ENCODE peak calls at places on chromosomes 1 and 21, in four cellular contexts. H is HEK293T, J is HepG2, M is K562. A is an unnamed sample.

GRCh38 chr1:106746448-106747085 is 309.9 kb upstream of the PRMT6 start:
- DNase-seq in H (no peak), J (no peak), M (no peak), A (no peak)

GRCh38 chr1:87284456-87285240 is 44.0 kb upstream of the LMO4 start:
- DNase-seq in H (no peak), J (no peak), M (peak; percentile 17), A (no peak)

GRCh38 chr1:84847253-84848247 is 45.5 kb downstream of the LPAR3 start:
- DNase-seq in H (peak; percentile 51), J (peak; percentile 25), M (no peak), A (no peak)

GRCh38 chr21:32256873-32257620 is 21.8 kb downstream of the MIS18A start:
- DNase-seq in H (no peak), J (no peak), M (no peak), A (no peak)

GRCh38 chr1:246695136-246695535 is 29.1 kb upstream of the SCCPDH start:
- DNase-seq in H (no peak), J (no peak), M (no peak), A (no peak)

GRCh38 chr1:44377925-44378784 is 23.1 kb upstream of the ERI3 start:
- DNase-seq in H (peak; percentile 76), J (peak; percentile 67), M (peak; percentile 74), A (no peak)

GRCh38 chr21:15894596-15894995 is 164.8 kb downstream of the USP25 start:
- DNase-seq in H (no peak), J (no peak), M (no peak), A (no peak)

GRCh38 chr1:172637522-172637921 is 21.4 kb upstream of the FASLG start:
- DNase-seq in H (no peak), J (peak; percentile 15), M (peak; percentile 76), A (no peak)

GRCh38 chr1:25615563-25616079 is 970 bp upstream of the MAN1C1 start:
- DNase-seq in H (no peak), J (no peak), M (no peak), A (no peak)

GRCh38 chr1:16921391-16922185 is at the start of gene CROCC:
- DNase-seq in H (no peak), J (no peak), M (no peak), A (no peak)

GRCh38 chr1:203089001-203089650 is 3.3 kb upstream of the MYOG start:
- DNase-seq in H (no peak), J (peak; percentile 12), M (no peak), A (no peak)

GRCh38 chr1:151047591-151047924 is at the start of gene C1orf56:
- DNase-seq in H (peak; percentile 85), J (peak; percentile 43), M (peak; percentile 71), A (no peak)

GRCh38 chr1:41608242-41608641 is 123.8 kb upstream of the EDN2 start:
- DNase-seq in H (no peak), J (no peak), M (no peak), A (no peak)

GRCh38 chr1:100354971-100355394 is 2.7 kb downstream of the CDC14A start:
- DNase-seq in H (peak; percentile 63), J (peak; percentile 66), M (peak; percentile 64), A (no peak)

GRCh38 chr1:160777486-160778089 is 18.4 kb upstream of the LY9 start:
- DNase-seq in H (peak; percentile 67), J (peak; percentile 27), M (peak; percentile 50), A (no peak)

GRCh38 chr1:183090386-183091006 is 67.3 kb downstream of the LAMC1 start:
- DNase-seq in H (no peak), J (peak; percentile 49), M (no peak), A (no peak)

GRCh38 chr1:10754571-10755329 is 41.7 kb downstream of the CASZ1 start:
- DNase-seq in H (no peak), J (no peak), M (no peak), A (no peak)

GRCh38 chr1:198269352-198269940 is 112.6 kb downstream of the NEK7 start:
- DNase-seq in H (no peak), J (no peak), M (no peak), A (no peak)

GRCh38 chr1:116989851-116990250 is 11.7 kb upstream of the CD101 start:
- DNase-seq in H (no peak), J (no peak), M (no peak), A (no peak)

GRCh38 chr1:236522937-236523703 is 662 bp upstream of the LGALS8 start:
- DNase-seq in H (no peak), J (peak; percentile 54), M (no peak), A (no peak)

GRCh38 chr1:38577385-38577784 is 282.2 kb downstream of the RRAGC start:
- DNase-seq in H (no peak), J (no peak), M (no peak), A (no peak)

GRCh38 chr1:53617382-53618217 is 121.4 kb downstream of the GLIS1 start:
- DNase-seq in H (no peak), J (no peak), M (no peak), A (no peak)

GRCh38 chr1:164601399-164602141 is 42.6 kb downstream of the PBX1 start:
- DNase-seq in H (no peak), J (no peak), M (no peak), A (no peak)

GRCh38 chr1:243731974-243732373 is 118.1 kb downstream of the AKT3 start:
- DNase-seq in H (no peak), J (no peak), M (no peak), A (no peak)

GRCh38 chr21:36542312-36543101 is 62.6 kb upstream of the CLDN14 start:
- DNase-seq in H (no peak), J (no peak), M (no peak), A (peak; percentile 70)

GRCh38 chr1:66351913-66352312 is 182.0 kb upstream of the SGIP1 start:
- DNase-seq in H (no peak), J (no peak), M (no peak), A (no peak)

GRCh38 chr1:47871799-47872353 is 125.3 kb downstream of the TRABD2B start:
- DNase-seq in H (no peak), J (peak; percentile 63), M (no peak), A (no peak)

GRCh38 chr1:1240822-1241587 is 5.5 kb downstream of the C1QTNF12 start:
- DNase-seq in H (no peak), J (peak; percentile 46), M (peak; percentile 44), A (no peak)

GRCh38 chr1:55931272-55931940 is 648.0 kb downstream of the PLPP3 start:
- DNase-seq in H (no peak), J (no peak), M (no peak), A (no peak)

GRCh38 chr1:226034482-226034881 is 28.0 kb upstream of the H3-3A start:
- DNase-seq in H (no peak), J (peak; percentile 32), M (peak; percentile 45), A (no peak)

GRCh38 chr1:16984717-16985116 is 4.3 kb upstream of the MFAP2 start:
- DNase-seq in H (no peak), J (no peak), M (no peak), A (no peak)

GRCh38 chr1:184193451-184193850 is 141.9 kb downstream of the TSEN15 start:
- DNase-seq in H (no peak), J (no peak), M (no peak), A (no peak)

GRCh38 chr1:2917284-2917683 is 104.0 kb upstream of the ACTRT2 start:
- DNase-seq in H (no peak), J (no peak), M (no peak), A (no peak)

GRCh38 chr1:20075345-20075744 is 5.4 kb downstream of the PLA2G5 start:
- DNase-seq in H (no peak), J (no peak), M (no peak), A (no peak)

GRCh38 chr1:118118469-118118868 is 66.6 kb downstream of the SPAG17 start:
- DNase-seq in H (no peak), J (peak; percentile 76), M (no peak), A (no peak)

GRCh38 chr1:51518033-51518729 is 885 bp downstream of the EPS15 start:
- DNase-seq in H (peak; percentile 20), J (peak; percentile 73), M (peak; percentile 91), A (peak; percentile 61)

GRCh38 chr1:23670709-23671108 is 20.9 kb upstream of the RPL11 start:
- DNase-seq in H (no peak), J (no peak), M (no peak), A (no peak)

GRCh38 chr1:29754608-29755375 is 518.5 kb downstream of the PTPRU start:
- DNase-seq in H (no peak), J (no peak), M (no peak), A (no peak)

DNA sequence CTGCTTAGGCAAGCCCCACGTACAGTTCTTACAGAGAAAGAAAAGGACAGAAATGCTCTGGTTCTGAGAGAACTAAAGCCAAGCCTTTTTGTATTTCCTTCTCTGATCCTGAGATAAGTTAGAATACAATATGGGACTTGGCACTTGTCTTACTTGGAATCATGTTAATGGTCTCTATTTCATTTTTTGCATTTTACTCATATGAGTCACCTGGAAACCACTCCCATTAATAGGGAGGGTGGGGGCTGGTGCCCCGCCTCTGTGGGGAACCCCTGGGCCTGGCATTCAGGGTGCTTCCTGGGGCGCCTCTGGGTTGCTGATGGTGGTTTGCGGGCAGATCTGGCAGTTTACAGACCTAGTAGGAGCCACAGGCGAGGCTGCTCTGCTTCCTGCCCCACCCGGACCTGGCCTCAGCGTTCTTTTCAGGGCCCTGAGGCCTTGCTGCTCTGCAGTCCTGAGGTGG is 26.7 kb downstream of the TSPAN2 start:
- DNase-seq in H (no peak), J (no peak), M (no peak), A (peak; percentile 23)
- TF ChIP-seq FOXK2 in H (no peak), J (no peak), M (no peak), A (no peak)

DNA sequence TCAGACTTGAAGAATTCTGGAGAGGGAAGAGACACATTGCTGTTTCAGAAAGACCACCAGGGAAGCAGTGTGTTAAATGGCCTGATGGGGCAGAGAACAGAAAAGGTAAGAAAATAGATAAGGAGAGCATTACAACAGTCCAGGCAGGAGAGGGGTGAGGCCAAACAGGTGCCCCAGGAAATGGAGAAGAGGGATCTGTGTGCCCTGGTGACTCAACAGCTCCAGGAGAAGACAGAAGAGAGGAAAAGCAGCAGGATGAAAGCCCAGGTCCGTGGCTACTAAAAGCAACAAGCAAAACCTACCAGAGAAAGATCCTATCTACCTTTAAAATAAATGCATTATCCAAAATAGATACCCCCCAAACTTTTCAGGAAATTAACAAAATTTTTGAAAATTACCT is 9.2 kb downstream of the TP53BP2 start:
- DNase-seq in H (no peak), J (no peak), M (no peak), A (no peak)
- TF ChIP-seq FOXK2 in H (no peak), J (no peak), M (no peak), A (no peak)

DNA sequence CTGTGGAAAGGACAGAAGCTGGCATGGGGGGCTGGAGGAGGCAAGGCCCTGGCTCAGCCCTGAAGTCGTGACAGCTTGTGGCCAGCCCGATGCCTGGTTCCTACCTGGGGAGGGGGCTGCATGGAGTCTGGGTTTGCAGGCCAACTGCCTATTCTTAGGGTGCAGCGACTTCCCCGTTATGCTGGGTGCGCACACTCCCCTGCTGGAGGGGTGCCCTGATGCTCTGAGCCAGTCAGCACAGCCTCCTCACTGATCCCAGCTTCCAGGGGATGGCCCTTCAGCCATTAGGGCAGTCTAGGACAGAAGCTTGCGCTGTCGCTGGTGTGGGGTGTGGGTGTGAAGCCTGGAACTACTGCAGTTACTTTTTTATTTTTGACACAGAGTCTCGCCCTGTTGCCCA is 30.0 kb upstream of the SLC19A1 start:
- DNase-seq in H (no peak), J (no peak), M (no peak), A (no peak)
- TF ChIP-seq FOXK2 in H (no peak), J (no peak), M (no peak), A (no peak)

DNA sequence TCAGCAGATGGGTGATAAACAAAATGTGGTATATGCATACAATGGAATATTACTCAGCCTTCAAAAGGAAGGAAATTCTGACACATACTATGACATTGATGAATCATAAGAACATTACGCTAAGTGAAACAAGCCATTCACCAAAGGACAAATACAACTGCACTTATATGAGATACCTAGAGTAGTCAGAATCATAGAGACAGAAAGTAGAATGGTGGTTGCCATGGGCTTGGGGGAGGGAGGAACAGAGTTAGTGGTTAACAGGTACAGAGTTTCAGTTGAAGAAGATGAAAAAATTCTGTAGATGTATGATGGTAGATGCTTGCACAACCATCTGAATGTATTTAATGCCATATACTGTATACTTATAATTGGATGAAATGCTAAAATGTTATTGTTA is 39.1 kb upstream of the KCNK2 start:
- DNase-seq in H (no peak), J (no peak), M (no peak), A (no peak)
- TF ChIP-seq FOXK2 in H (no peak), J (no peak), M (no peak), A (no peak)